ENCODE peak calls at places on chromosomes 3 and 15, in seven cellular contexts. One of them, this sample, is unnamed.

GRCh38 chr15:65791335-65792129 is 561 bp downstream of the DENND4A start:
- DNase-seq in fibroblast of mammary gland: peak
- DNase-seq in GM04503: no peak
- DNase-seq in lung microvascular endothelial cell: peak
- DNase-seq in A549: peak
- DNase-seq in NCI-H1105 treated with DMSO at 0.1 percent for 48 hours: peak
- DNase-seq in CD8-positive, alpha-beta T cell: peak
- DNase-seq in this sample: peak

GRCh38 chr3:19576343-19576742 is 357.7 kb downstream of the EFHB start:
- DNase-seq in lung microvascular endothelial cell: no peak
- DNase-seq in GM04503: no peak
- DNase-seq in A549: no peak
- DNase-seq in fibroblast of mammary gland: no peak
- DNase-seq in CD8-positive, alpha-beta T cell: no peak
- DNase-seq in NCI-H1105 treated with DMSO at 0.1 percent for 48 hours: no peak
- DNase-seq in this sample: no peak

GRCh38 chr3:122239112-122239511 is 55.6 kb downstream of the CASR start:
- DNase-seq in CD8-positive, alpha-beta T cell: no peak
- DNase-seq in lung microvascular endothelial cell: no peak
- DNase-seq in A549: no peak
- DNase-seq in fibroblast of mammary gland: no peak
- DNase-seq in GM04503: no peak
- DNase-seq in NCI-H1105 treated with DMSO at 0.1 percent for 48 hours: no peak
- DNase-seq in this sample: no peak

GRCh38 chr3:65785065-65785645 is 253.6 kb downstream of the MAGI1 start:
- DNase-seq in lung microvascular endothelial cell: peak
- DNase-seq in A549: peak
- DNase-seq in fibroblast of mammary gland: peak
- DNase-seq in NCI-H1105 treated with DMSO at 0.1 percent for 48 hours: peak
- DNase-seq in GM04503: no peak
- DNase-seq in CD8-positive, alpha-beta T cell: no peak
- DNase-seq in this sample: peak

GRCh38 chr3:40170395-40170794 is 139.1 kb upstream of the EIF1B start:
- DNase-seq in NCI-H1105 treated with DMSO at 0.1 percent for 48 hours: no peak
- DNase-seq in A549: no peak
- DNase-seq in lung microvascular endothelial cell: no peak
- DNase-seq in GM04503: no peak
- DNase-seq in CD8-positive, alpha-beta T cell: no peak
- DNase-seq in fibroblast of mammary gland: no peak
- DNase-seq in this sample: no peak

GRCh38 chr3:73546961-73547360 is 77.8 kb downstream of the PDZRN3 start:
- DNase-seq in CD8-positive, alpha-beta T cell: no peak
- DNase-seq in A549: no peak
- DNase-seq in fibroblast of mammary gland: peak
- DNase-seq in NCI-H1105 treated with DMSO at 0.1 percent for 48 hours: no peak
- DNase-seq in lung microvascular endothelial cell: no peak
- DNase-seq in GM04503: peak
- DNase-seq in this sample: no peak

GRCh38 chr3:70519913-70520659 is 207.6 kb upstream of the MDFIC2 start:
- DNase-seq in NCI-H1105 treated with DMSO at 0.1 percent for 48 hours: no peak
- DNase-seq in CD8-positive, alpha-beta T cell: no peak
- DNase-seq in fibroblast of mammary gland: peak
- DNase-seq in lung microvascular endothelial cell: no peak
- DNase-seq in GM04503: no peak
- DNase-seq in A549: no peak
- DNase-seq in this sample: no peak

GRCh38 chr3:79414821-79415220 is 353.0 kb downstream of the ROBO1 start:
- DNase-seq in A549: no peak
- DNase-seq in lung microvascular endothelial cell: no peak
- DNase-seq in fibroblast of mammary gland: peak
- DNase-seq in NCI-H1105 treated with DMSO at 0.1 percent for 48 hours: no peak
- DNase-seq in CD8-positive, alpha-beta T cell: no peak
- DNase-seq in GM04503: peak
- DNase-seq in this sample: no peak

GRCh38 chr3:38992117-38992779 is 59.5 kb downstream of the SCN11A start:
- DNase-seq in CD8-positive, alpha-beta T cell: no peak
- DNase-seq in GM04503: peak
- DNase-seq in lung microvascular endothelial cell: peak
- DNase-seq in A549: peak
- DNase-seq in fibroblast of mammary gland: peak
- DNase-seq in NCI-H1105 treated with DMSO at 0.1 percent for 48 hours: no peak
- DNase-seq in this sample: no peak

GRCh38 chr3:138493804-138494606 is 59.6 kb downstream of the ESYT3 start:
- DNase-seq in CD8-positive, alpha-beta T cell: no peak
- DNase-seq in fibroblast of mammary gland: peak
- DNase-seq in GM04503: peak
- DNase-seq in lung microvascular endothelial cell: peak
- DNase-seq in NCI-H1105 treated with DMSO at 0.1 percent for 48 hours: no peak
- DNase-seq in A549: peak
- DNase-seq in this sample: peak

GRCh38 chr3:128321418-128321817 is 145.3 kb downstream of the DNAJB8 start:
- DNase-seq in CD8-positive, alpha-beta T cell: no peak
- DNase-seq in fibroblast of mammary gland: no peak
- DNase-seq in A549: no peak
- DNase-seq in lung microvascular endothelial cell: no peak
- DNase-seq in GM04503: no peak
- DNase-seq in NCI-H1105 treated with DMSO at 0.1 percent for 48 hours: no peak
- DNase-seq in this sample: no peak

GRCh38 chr3:99532246-99532645 is 106.1 kb upstream of the COL8A1 start:
- DNase-seq in NCI-H1105 treated with DMSO at 0.1 percent for 48 hours: peak
- DNase-seq in GM04503: peak
- DNase-seq in fibroblast of mammary gland: peak
- DNase-seq in CD8-positive, alpha-beta T cell: no peak
- DNase-seq in A549: peak
- DNase-seq in lung microvascular endothelial cell: peak
- DNase-seq in this sample: no peak

GRCh38 chr3:124770341-124771082 is 40.3 kb downstream of the UMPS start:
- DNase-seq in fibroblast of mammary gland: no peak
- DNase-seq in GM04503: no peak
- DNase-seq in A549: no peak
- DNase-seq in NCI-H1105 treated with DMSO at 0.1 percent for 48 hours: peak
- DNase-seq in CD8-positive, alpha-beta T cell: no peak
- DNase-seq in lung microvascular endothelial cell: peak
- DNase-seq in this sample: no peak

GRCh38 chr3:25103391-25103790 is 324.7 kb upstream of the RARB start:
- DNase-seq in fibroblast of mammary gland: peak
- DNase-seq in GM04503: no peak
- DNase-seq in lung microvascular endothelial cell: no peak
- DNase-seq in CD8-positive, alpha-beta T cell: no peak
- DNase-seq in A549: no peak
- DNase-seq in NCI-H1105 treated with DMSO at 0.1 percent for 48 hours: no peak
- DNase-seq in this sample: no peak

GRCh38 chr15:99151156-99151555 is 46.3 kb downstream of the SYNM start:
- DNase-seq in NCI-H1105 treated with DMSO at 0.1 percent for 48 hours: no peak
- DNase-seq in lung microvascular endothelial cell: no peak
- DNase-seq in A549: no peak
- DNase-seq in CD8-positive, alpha-beta T cell: no peak
- DNase-seq in GM04503: no peak
- DNase-seq in fibroblast of mammary gland: no peak
- DNase-seq in this sample: no peak

GRCh38 chr15:74227968-74228722 is 8.0 kb upstream of the CCDC33 start:
- DNase-seq in fibroblast of mammary gland: peak
- DNase-seq in GM04503: no peak
- DNase-seq in NCI-H1105 treated with DMSO at 0.1 percent for 48 hours: peak
- DNase-seq in lung microvascular endothelial cell: peak
- DNase-seq in CD8-positive, alpha-beta T cell: no peak
- DNase-seq in A549: no peak
- DNase-seq in this sample: no peak

This sample was measured in cerebellum.